ENCODE peak calls at places on chromosomes 7 and 10, in six cellular contexts. O is activated gamma-delta T cell treated with anti-CD3 and anti-CD28 coated beads, Interleukin-2, amount 50 U/mL, for 16 hours; I is NCI-H1092; R is HepG2; Y is right atrium auricular region; U is SK-N-MC. Q is an unnamed sample.
A peak's percentile ranks its signal among the peaks of the same experiment; 100 is the strongest.

GRCh38 chr10:86755454-86755739 is 1.0 kb upstream of the BMPR1A start:
- DNase-seq in U (no peak), I (no peak), Y (no peak), R (no peak), O (no peak), Q (no peak)

GRCh38 chr10:129744896-129745750 is 219.0 kb downstream of the EBF3 start:
- DNase-seq in O (no peak), Y (no peak), U (no peak), R (no peak), I (no peak), Q (no peak)

GRCh38 chr7:41809487-41810257 is 106.8 kb upstream of the INHBA start:
- DNase-seq in Y (no peak), I (no peak), O (no peak), R (no peak), U (no peak), Q (no peak)

GRCh38 chr10:113199459-113199858 is 249.4 kb downstream of the TCF7L2 start:
- DNase-seq in U (no peak), O (no peak), I (no peak), Y (no peak), R (no peak), Q (no peak)

GRCh38 chr7:90404777-90405176 is 1.5 kb downstream of the CLDN12 start:
- DNase-seq in O (no peak), R (no peak), I (no peak), Y (no peak), U (no peak), Q (no peak)

GRCh38 chr7:21923663-21924062 is 22.0 kb downstream of the CDCA7L start:
- DNase-seq in O (no peak), U (no peak), I (peak; percentile 68), R (no peak), Y (no peak), Q (no peak)

GRCh38 chr7:151816562-151817314 is 60.2 kb downstream of the PRKAG2 start:
- DNase-seq in O (no peak), U (no peak), Y (no peak), I (no peak), R (no peak), Q (no peak)

GRCh38 chr7:5769571-5769970 is 11.9 kb downstream of the RNF216 start:
- DNase-seq in I (no peak), O (no peak), R (no peak), Y (no peak), U (no peak), Q (no peak)

GRCh38 chr10:7135188-7135587 is 275.6 kb downstream of the SFMBT2 start:
- DNase-seq in R (no peak), U (no peak), O (no peak), Y (no peak), I (no peak), Q (no peak)

Q was measured in NK-92 treated with Interleukin-12 subunit alpha and Interleukin-12 subunit beta, amount 100 ng/mL, for 24 hours.